ENCODE peak calls at places on chromosomes 6 and 20, in four cellular contexts. One of them, this sample, is unnamed.

GRCh38 chr6:119459207-119459974 is 109.8 kb upstream of the MAN1A1 start:
- ATAC-seq in K562: no peak
- ATAC-seq in HepG2: no peak
- ATAC-seq in GM23338: no peak
- ATAC-seq in this sample: no peak

GRCh38 chr20:6490849-6491248 is 276.6 kb upstream of the BMP2 start:
- ATAC-seq in K562: no peak
- ATAC-seq in HepG2: peak
- ATAC-seq in GM23338: no peak
- ATAC-seq in this sample: no peak

GRCh38 chr20:199996-200395 is 10.5 kb upstream of the DEFB128 start:
- ATAC-seq in K562: no peak
- ATAC-seq in HepG2: no peak
- ATAC-seq in GM23338: no peak
- ATAC-seq in this sample: no peak

GRCh38 chr6:136250686-136251008 is 536 bp upstream of the MTFR2 start:
- ATAC-seq in K562: peak
- ATAC-seq in HepG2: peak
- ATAC-seq in GM23338: peak
- ATAC-seq in this sample: peak

GRCh38 chr6:151052021-151052646 is 186.6 kb downstream of the MTHFD1L start:
- ATAC-seq in K562: no peak
- ATAC-seq in HepG2: no peak
- ATAC-seq in GM23338: no peak
- ATAC-seq in this sample: no peak

GRCh38 chr6:29770286-29770685 is 47.1 kb downstream of the HLA-F start:
- ATAC-seq in K562: no peak
- ATAC-seq in HepG2: no peak
- ATAC-seq in GM23338: no peak
- ATAC-seq in this sample: no peak

GRCh38 chr6:14035448-14035847 is 82.1 kb upstream of the CD83 start:
- ATAC-seq in K562: no peak
- ATAC-seq in HepG2: no peak
- ATAC-seq in GM23338: peak
- ATAC-seq in this sample: peak

GRCh38 chr6:89254569-89254968 is 37.4 kb upstream of the GABRR1 start:
- ATAC-seq in K562: no peak
- ATAC-seq in HepG2: no peak
- ATAC-seq in GM23338: no peak
- ATAC-seq in this sample: no peak

GRCh38 chr6:133326584-133326983 is 85.4 kb downstream of the EYA4 start:
- ATAC-seq in K562: no peak
- ATAC-seq in HepG2: no peak
- ATAC-seq in GM23338: no peak
- ATAC-seq in this sample: no peak

GRCh38 chr6:109769213-109769612 is 78.1 kb downstream of the FIG4 start:
- ATAC-seq in K562: no peak
- ATAC-seq in HepG2: no peak
- ATAC-seq in GM23338: no peak
- ATAC-seq in this sample: no peak

GRCh38 chr6:51336185-51336584 is 517.5 kb downstream of the TFAP2B start:
- ATAC-seq in K562: no peak
- ATAC-seq in HepG2: no peak
- ATAC-seq in GM23338: no peak
- ATAC-seq in this sample: no peak

GRCh38 chr20:59317332-59317731 is 16.9 kb downstream of the EDN3 start:
- ATAC-seq in K562: no peak
- ATAC-seq in HepG2: no peak
- ATAC-seq in GM23338: no peak
- ATAC-seq in this sample: no peak

GRCh38 chr20:18523066-18523465 is 15.3 kb downstream of the SEC23B start:
- ATAC-seq in K562: no peak
- ATAC-seq in HepG2: no peak
- ATAC-seq in GM23338: no peak
- ATAC-seq in this sample: no peak

GRCh38 chr6:43742931-43743632 is 26.9 kb upstream of the VEGFA start:
- ATAC-seq in K562: no peak
- ATAC-seq in HepG2: no peak
- ATAC-seq in GM23338: no peak
- ATAC-seq in this sample: peak

GRCh38 chr20:7650481-7650880 is 289.8 kb downstream of the HAO1 start:
- ATAC-seq in K562: no peak
- ATAC-seq in HepG2: no peak
- ATAC-seq in GM23338: no peak
- ATAC-seq in this sample: peak

GRCh38 chr20:38186788-38187221 is 21.7 kb upstream of the TGM2 start:
- ATAC-seq in K562: no peak
- ATAC-seq in HepG2: no peak
- ATAC-seq in GM23338: no peak
- ATAC-seq in this sample: no peak

GRCh38 chr6:45952546-45952945 is 63.1 kb downstream of the CLIC5 start:
- ATAC-seq in K562: no peak
- ATAC-seq in HepG2: no peak
- ATAC-seq in GM23338: no peak
- ATAC-seq in this sample: no peak

GRCh38 chr6:36949636-36950035 is 4.9 kb upstream of the PI16 start:
- ATAC-seq in K562: no peak
- ATAC-seq in HepG2: no peak
- ATAC-seq in GM23338: no peak
- ATAC-seq in this sample: no peak

GRCh38 chr6:13373488-13373886 is 45.1 kb upstream of the TBC1D7 start:
- ATAC-seq in K562: no peak
- ATAC-seq in HepG2: no peak
- ATAC-seq in GM23338: no peak
- ATAC-seq in this sample: no peak

GRCh38 chr6:11282875-11283274 is 50.4 kb upstream of the NEDD9 start:
- ATAC-seq in K562: no peak
- ATAC-seq in HepG2: no peak
- ATAC-seq in GM23338: no peak
- ATAC-seq in this sample: no peak

GRCh38 chr20:53639128-53639527 is 45.5 kb upstream of the ZNF217 start:
- ATAC-seq in K562: no peak
- ATAC-seq in HepG2: no peak
- ATAC-seq in GM23338: no peak
- ATAC-seq in this sample: no peak

GRCh38 chr6:104930939-104931338 is 26.0 kb upstream of the LIN28B start:
- ATAC-seq in K562: no peak
- ATAC-seq in HepG2: no peak
- ATAC-seq in GM23338: peak
- ATAC-seq in this sample: no peak

GRCh38 chr6:112335736-112336135 is 11.4 kb upstream of the RFPL4B start:
- ATAC-seq in K562: no peak
- ATAC-seq in HepG2: no peak
- ATAC-seq in GM23338: no peak
- ATAC-seq in this sample: no peak

GRCh38 chr6:46051962-46052361 is 36.3 kb upstream of the CLIC5 start:
- ATAC-seq in K562: no peak
- ATAC-seq in HepG2: no peak
- ATAC-seq in GM23338: no peak
- ATAC-seq in this sample: no peak

GRCh38 chr6:157929765-157930319 is 51.8 kb upstream of the SYNJ2 start:
- ATAC-seq in K562: no peak
- ATAC-seq in HepG2: no peak
- ATAC-seq in GM23338: no peak
- ATAC-seq in this sample: no peak

GRCh38 chr6:40936810-40937209 is 102.2 kb downstream of the UNC5CL start:
- ATAC-seq in K562: no peak
- ATAC-seq in HepG2: peak
- ATAC-seq in GM23338: no peak
- ATAC-seq in this sample: no peak

GRCh38 chr20:49179368-49180277 is 8.5 kb downstream of the STAU1 start:
- ATAC-seq in K562: no peak
- ATAC-seq in HepG2: peak
- ATAC-seq in GM23338: no peak
- ATAC-seq in this sample: no peak

GRCh38 chr20:59316911-59317310 is 16.5 kb downstream of the EDN3 start:
- ATAC-seq in K562: no peak
- ATAC-seq in HepG2: no peak
- ATAC-seq in GM23338: no peak
- ATAC-seq in this sample: no peak

GRCh38 chr6:53523511-53524454 is 21.1 kb downstream of the GCLC start:
- ATAC-seq in K562: no peak
- ATAC-seq in HepG2: no peak
- ATAC-seq in GM23338: peak
- ATAC-seq in this sample: no peak

GRCh38 chr6:84522135-84522535 is 242.3 kb downstream of the TBX18 start:
- ATAC-seq in K562: no peak
- ATAC-seq in HepG2: no peak
- ATAC-seq in GM23338: no peak
- ATAC-seq in this sample: peak

GRCh38 chr6:170027111-170028043 is 263.5 kb downstream of the DLL1 start:
- ATAC-seq in K562: no peak
- ATAC-seq in HepG2: no peak
- ATAC-seq in GM23338: no peak
- ATAC-seq in this sample: no peak

GRCh38 chr20:44990425-44990824 is 24.1 kb downstream of the STK4 start:
- ATAC-seq in K562: peak
- ATAC-seq in HepG2: no peak
- ATAC-seq in GM23338: no peak
- ATAC-seq in this sample: no peak

GRCh38 chr6:24968711-24969110 is 33.0 kb upstream of the RIPOR2 start:
- ATAC-seq in K562: no peak
- ATAC-seq in HepG2: no peak
- ATAC-seq in GM23338: peak
- ATAC-seq in this sample: no peak

GRCh38 chr20:58699246-58700107 is 6.9 kb downstream of the NPEPL1 start:
- ATAC-seq in K562: no peak
- ATAC-seq in HepG2: no peak
- ATAC-seq in GM23338: no peak
- ATAC-seq in this sample: peak

GRCh38 chr6:7175463-7175862 is 67.7 kb downstream of the RREB1 start:
- ATAC-seq in K562: no peak
- ATAC-seq in HepG2: no peak
- ATAC-seq in GM23338: peak
- ATAC-seq in this sample: no peak

GRCh38 chr6:37354526-37355384 is 972 bp downstream of the RNF8 start:
- ATAC-seq in K562: peak
- ATAC-seq in HepG2: peak
- ATAC-seq in GM23338: peak
- ATAC-seq in this sample: peak

GRCh38 chr6:52063584-52064400 is 23.6 kb downstream of the PKHD1 start:
- ATAC-seq in K562: peak
- ATAC-seq in HepG2: peak
- ATAC-seq in GM23338: peak
- ATAC-seq in this sample: no peak

GRCh38 chr6:41657131-41658094 is 19.1 kb downstream of the MDFI start:
- ATAC-seq in K562: no peak
- ATAC-seq in HepG2: peak
- ATAC-seq in GM23338: peak
- ATAC-seq in this sample: no peak

GRCh38 chr6:70563540-70563939 is 3.2 kb upstream of the SDHAF4 start:
- ATAC-seq in K562: no peak
- ATAC-seq in HepG2: peak
- ATAC-seq in GM23338: no peak
- ATAC-seq in this sample: no peak

DNA sequence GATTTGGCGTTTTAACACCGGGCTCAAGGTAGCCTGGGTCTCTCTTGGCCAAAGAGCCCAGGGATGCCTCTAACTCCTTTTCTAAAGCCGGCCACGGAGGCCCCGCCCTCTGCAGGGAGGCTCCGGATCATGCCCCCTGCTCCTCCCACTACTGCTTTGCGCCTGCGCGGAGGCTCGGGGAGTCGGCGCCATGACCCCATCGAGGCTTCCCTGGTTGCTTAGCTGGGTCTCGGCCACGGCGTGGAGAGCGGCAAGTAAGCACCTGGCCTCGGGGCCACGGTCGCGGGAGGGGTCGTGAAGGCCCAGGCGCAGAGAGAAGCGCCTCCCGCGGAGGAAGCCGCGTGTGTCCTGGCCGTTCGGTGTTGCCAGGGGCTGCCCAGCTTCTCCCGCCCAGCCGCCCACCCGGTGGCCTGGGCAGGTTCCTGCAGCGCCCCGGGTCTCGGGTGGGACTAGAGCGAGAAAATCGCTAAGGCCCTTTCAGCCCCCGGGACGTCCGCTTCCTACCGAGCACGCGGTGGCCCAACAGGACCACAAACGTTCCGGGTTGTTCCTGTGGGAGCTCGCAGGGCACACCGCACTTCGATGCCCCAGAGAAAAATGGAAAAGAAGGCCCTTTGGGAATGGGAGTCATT is at the start of gene SDHAF4:
- ATAC-seq in K562: peak
- ATAC-seq in HepG2: peak
- ATAC-seq in GM23338: peak
- ATAC-seq in this sample: peak
- H3K4me3 ChIP-seq in K562: peak
- H3K4me3 ChIP-seq in HepG2: peak
- H3K4me3 ChIP-seq in GM23338: peak
- H3K4me3 ChIP-seq in this sample: peak

GRCh38 chr20:62501801-62502495 is 26.2 kb upstream of the GATA5 start:
- ATAC-seq in K562: no peak
- ATAC-seq in HepG2: no peak
- ATAC-seq in GM23338: no peak
- ATAC-seq in this sample: no peak
- TF ChIP-seq POLR2AphosphoS5 in K562: no peak
- TF ChIP-seq POLR2AphosphoS5 in HepG2: no peak
- TF ChIP-seq POLR2AphosphoS5 in GM23338: no peak
- TF ChIP-seq POLR2AphosphoS5 in this sample: no peak

DNA sequence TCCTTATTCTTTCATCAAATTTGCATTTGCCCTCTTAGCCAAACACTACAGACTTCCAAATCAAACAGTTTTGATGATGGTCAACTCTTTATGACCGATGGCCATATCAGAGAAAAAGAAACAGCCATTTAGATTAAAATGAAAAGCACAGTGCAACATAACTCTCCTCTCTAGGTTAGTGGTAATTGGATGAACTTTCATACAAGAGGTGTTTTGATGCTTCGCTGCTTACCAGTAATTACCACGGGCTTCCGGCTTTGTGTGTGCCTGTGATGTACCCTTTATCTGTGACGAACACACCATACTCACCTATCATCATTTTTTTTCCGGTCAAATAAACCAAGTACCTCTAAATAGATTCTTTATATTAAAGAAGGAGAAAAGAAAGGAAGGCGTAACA is 181.8 kb downstream of the FOXA2 start:
- ATAC-seq in K562: peak
- ATAC-seq in HepG2: no peak
- ATAC-seq in GM23338: no peak
- ATAC-seq in this sample: no peak
- H3K27ac ChIP-seq in K562: peak
- H3K27ac ChIP-seq in HepG2: no peak
- H3K27ac ChIP-seq in GM23338: no peak
- H3K27ac ChIP-seq in this sample: no peak

GRCh38 chr20:35598899-35599775 is 16.5 kb upstream of the SPAG4 start:
- ATAC-seq in K562: no peak
- ATAC-seq in HepG2: peak
- ATAC-seq in GM23338: no peak
- ATAC-seq in this sample: no peak
- H3K4me3 ChIP-seq in K562: no peak
- H3K4me3 ChIP-seq in HepG2: no peak
- H3K4me3 ChIP-seq in GM23338: no peak
- H3K4me3 ChIP-seq in this sample: no peak

GRCh38 chr6:116556065-116556464 is 2.5 kb downstream of the CALHM4 start:
- ATAC-seq in K562: no peak
- ATAC-seq in HepG2: no peak
- ATAC-seq in GM23338: no peak
- ATAC-seq in this sample: no peak
- TF ChIP-seq POLR2AphosphoS5 in K562: no peak
- TF ChIP-seq POLR2AphosphoS5 in HepG2: no peak
- TF ChIP-seq POLR2AphosphoS5 in GM23338: no peak
- TF ChIP-seq POLR2AphosphoS5 in this sample: no peak

This sample was measured in gastroesophageal sphincter.